ENCODE peak calls at places on chromosomes 4 and X, in five cellular contexts. G is HEK293T, K is NT2/D1, R is HepG2, B is GM12878. T is an unnamed sample.

GRCh38 chr4:121154103-121154515 is 10.0 kb downstream of the TNIP3 start:
- DNase-seq in B (peak), R (no peak), K (no peak), G (no peak), T (no peak)

GRCh38 chr4:137768881-137769280 is 236.6 kb upstream of the PCDH18 start:
- DNase-seq in K (no peak), G (no peak), B (no peak), R (no peak), T (no peak)

GRCh38 chr4:167509551-167509950 is 275.3 kb upstream of the SPOCK3 start:
- DNase-seq in G (no peak), B (no peak), K (no peak), R (no peak), T (no peak)

GRCh38 chr4:16439771-16440170 is 213.5 kb upstream of the TAPT1 start:
- DNase-seq in R (no peak), B (no peak), G (no peak), K (no peak), T (no peak)

GRCh38 chr4:105137460-105137859 is 9.2 kb upstream of the TET2 start:
- DNase-seq in G (no peak), K (no peak), R (no peak), B (no peak), T (no peak)

GRCh38 chr4:108276690-108277089 is 108.0 kb upstream of the LEF1 start:
- DNase-seq in B (no peak), K (no peak), G (no peak), R (no peak), T (no peak)

GRCh38 chr4:185204238-185204910 is 574 bp upstream of the CFAP97 start:
- DNase-seq in G (no peak), R (no peak), K (no peak), B (no peak), T (no peak)

GRCh38 chr4:27293831-27294230 is 433.2 kb downstream of the STIM2 start:
- DNase-seq in B (no peak), R (no peak), G (no peak), K (no peak), T (no peak)

GRCh38 chr4:67160409-67160808 is 384.9 kb downstream of the CENPC start:
- DNase-seq in R (no peak), K (no peak), G (no peak), B (no peak), T (no peak)

GRCh38 chrX:65813245-65813644 is 145.8 kb downstream of the MSN start:
- DNase-seq in G (no peak), R (no peak), B (no peak), K (no peak), T (no peak)

GRCh38 chrX:31070057-31070468 is 1.8 kb downstream of the FTHL17 start:
- DNase-seq in R (no peak), B (peak), G (no peak), K (no peak), T (no peak)

GRCh38 chr4:156294577-156294976 is 340.9 kb upstream of the CTSO start:
- DNase-seq in B (no peak), G (peak), K (no peak), R (peak), T (peak)

GRCh38 chrX:120111611-120112010 is 4.1 kb downstream of the RHOXF1 start:
- DNase-seq in B (no peak), K (no peak), R (no peak), G (no peak), T (no peak)

GRCh38 chrX:48945517-48946348 is 11.7 kb downstream of the OTUD5 start:
- DNase-seq in G (peak), K (no peak), R (peak), B (no peak), T (peak)

GRCh38 chr4:133938061-133938460 is 263.5 kb downstream of the PABPC4L start:
- DNase-seq in R (no peak), K (no peak), G (no peak), B (no peak), T (no peak)

GRCh38 chrX:129230850-129231512 is 292.3 kb downstream of the SMARCA1 start:
- DNase-seq in R (peak), K (no peak), B (no peak), G (no peak), T (no peak)

GRCh38 chr4:113328514-113328913 is 279.1 kb downstream of the ANK2 start:
- DNase-seq in K (peak), R (peak), G (peak), B (no peak), T (no peak)

GRCh38 chr4:102825261-102826071 is 1.9 kb downstream of the UBE2D3 start:
- DNase-seq in G (peak), K (no peak), R (peak), B (no peak), T (no peak)

GRCh38 chr4:54498661-54499111 is 159.1 kb upstream of the KIT start:
- DNase-seq in G (no peak), R (no peak), K (peak), B (no peak), T (no peak)

GRCh38 chr4:160353548-160353947 is 1250.7 kb downstream of the RAPGEF2 start:
- DNase-seq in K (no peak), R (no peak), B (no peak), G (no peak), T (no peak)

GRCh38 chr4:62204136-62204535 is 1004.0 kb downstream of the ADGRL3 start:
- DNase-seq in G (no peak), B (no peak), K (no peak), R (no peak), T (no peak)

GRCh38 chrX:140249122-140249521 is 255.7 kb downstream of the SOX3 start:
- DNase-seq in G (no peak), K (peak), B (no peak), R (no peak), T (no peak)

GRCh38 chrX:102712967-102713677 is 874 bp downstream of the GPRASP2 start:
- DNase-seq in B (no peak), K (no peak), G (peak), R (no peak), T (no peak)

GRCh38 chr4:157911662-157912061 is 261.2 kb downstream of the GASK1B start:
- DNase-seq in K (no peak), R (no peak), B (no peak), G (no peak), T (no peak)

GRCh38 chrX:73943900-73944581 is 359.9 kb upstream of the ZCCHC13 start:
- DNase-seq in B (peak), R (peak), K (peak), G (peak), T (peak)

GRCh38 chr4:38145741-38146140 is 185.5 kb downstream of the PTTG2 start:
- DNase-seq in R (no peak), B (no peak), K (no peak), G (no peak), T (no peak)

GRCh38 chrX:46381630-46382029 is 163.6 kb downstream of the ZNF674 start:
- DNase-seq in K (peak), B (peak), R (peak), G (peak), T (no peak)

GRCh38 chr4:110088670-110089069 is 109.7 kb downstream of the ELOVL6 start:
- DNase-seq in R (no peak), G (no peak), B (peak), K (no peak), T (no peak)

GRCh38 chr4:39353478-39354177 is 12.5 kb downstream of the RFC1 start:
- DNase-seq in K (no peak), B (peak), R (no peak), G (no peak), T (no peak)

GRCh38 chr4:99587803-99588202 is 13.2 kb downstream of the MTTP start:
- DNase-seq in B (no peak), R (no peak), K (no peak), G (no peak), T (no peak)

GRCh38 chrX:74636749-74637314 is 22.4 kb upstream of the RLIM start:
- DNase-seq in G (no peak), B (no peak), K (no peak), R (no peak), T (no peak)

GRCh38 chr4:183399166-183399565 is 45.3 kb upstream of the CDKN2AIP start:
- DNase-seq in R (no peak), G (no peak), K (no peak), B (no peak), T (no peak)

GRCh38 chrX:133461226-133461625 is 45.9 kb upstream of the GPC4 start:
- DNase-seq in R (no peak), K (no peak), G (no peak), B (no peak), T (no peak)

GRCh38 chrX:12946838-12947544 is 27.9 kb upstream of the TMSB4X start:
- DNase-seq in K (peak), R (peak), B (peak), G (peak), T (peak)

GRCh38 chr4:71540749-71541269 is 202.0 kb downstream of the SLC4A4 start:
- DNase-seq in B (no peak), G (peak), K (no peak), R (no peak), T (no peak)

GRCh38 chr4:33104190-33104773 is 2384.1 kb downstream of the PCDH7 start:
- DNase-seq in R (no peak), K (no peak), G (no peak), B (peak), T (no peak)

GRCh38 chr4:142274137-142274536 is 572.0 kb downstream of the INPP4B start:
- DNase-seq in K (no peak), R (no peak), B (no peak), G (no peak), T (no peak)

DNA sequence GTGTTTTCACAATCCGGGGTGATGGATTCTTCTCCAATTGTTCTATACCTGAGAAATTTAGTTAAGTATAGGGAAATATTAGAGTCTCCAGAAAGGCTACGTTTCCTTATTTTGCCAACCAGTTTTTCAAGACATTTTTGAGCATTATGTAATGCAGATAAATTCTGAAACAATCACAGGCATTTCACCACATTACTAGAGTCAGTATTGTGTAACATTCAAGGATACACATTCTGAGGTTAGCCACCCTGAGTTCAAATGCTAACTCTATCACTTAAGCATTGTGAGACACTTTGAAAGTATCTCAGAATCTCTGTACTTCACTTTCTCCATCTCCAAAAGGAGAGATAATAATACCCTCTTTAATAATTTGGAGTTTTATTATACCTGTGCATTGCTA is 10.6 kb downstream of the SULT1B1 start:
- DNase-seq in R (no peak), B (no peak), G (no peak), K (no peak), T (no peak)
- TF ChIP-seq SUZ12 in R (no peak), B (no peak), G (no peak), K (no peak), T (no peak)

DNA sequence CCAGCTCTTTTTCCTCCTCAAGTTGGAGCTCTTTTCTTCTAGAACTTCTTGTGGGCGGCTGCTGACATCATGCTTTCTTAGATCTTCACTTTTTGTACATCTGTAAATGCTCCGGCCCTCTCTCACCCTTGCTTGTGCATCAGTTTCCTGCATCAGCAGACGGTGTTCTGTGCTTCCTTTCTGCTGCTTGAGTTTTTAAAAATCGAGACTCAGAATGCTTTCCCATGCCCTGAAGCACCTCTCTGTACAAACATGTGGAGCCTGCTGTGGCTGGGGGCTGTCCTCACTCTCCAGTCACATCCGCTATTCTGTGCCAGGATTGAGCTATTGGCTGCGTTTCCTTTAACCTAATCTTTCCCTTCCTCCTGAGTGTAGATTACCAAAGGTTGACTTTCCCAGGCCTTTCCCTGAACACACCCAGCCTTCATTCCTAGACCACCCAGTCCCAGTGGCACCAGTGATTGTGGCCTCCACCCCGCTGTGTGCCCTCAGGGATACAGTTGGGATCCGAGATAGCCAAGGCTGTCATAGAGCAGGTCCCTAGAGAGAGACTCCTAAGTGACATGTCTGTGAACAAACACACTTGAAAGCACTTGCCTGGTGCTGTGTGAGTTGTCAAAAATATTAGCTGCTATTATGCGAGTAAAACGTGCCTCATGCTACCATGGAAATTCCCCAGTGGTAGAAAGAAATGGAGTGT is 41.9 kb downstream of the TNIP2 start:
- DNase-seq in G (no peak), R (no peak), K (no peak), B (no peak), T (no peak)
- TF ChIP-seq SUZ12 in G (no peak), R (no peak), K (no peak), B (no peak), T (no peak)

GRCh38 chrX:41956027-41956426 is 32.7 kb upstream of the CASK start:
- DNase-seq in K (no peak), G (no peak), R (no peak), B (no peak), T (no peak)

GRCh38 chrX:41946973-41947612 is 23.7 kb upstream of the CASK start:
- DNase-seq in R (no peak), G (no peak), B (no peak), K (no peak), T (no peak)

GRCh38 chrX:41946230-41946629 is 22.9 kb upstream of the CASK start:
- DNase-seq in K (no peak), B (no peak), R (no peak), G (no peak), T (no peak)

DNA sequence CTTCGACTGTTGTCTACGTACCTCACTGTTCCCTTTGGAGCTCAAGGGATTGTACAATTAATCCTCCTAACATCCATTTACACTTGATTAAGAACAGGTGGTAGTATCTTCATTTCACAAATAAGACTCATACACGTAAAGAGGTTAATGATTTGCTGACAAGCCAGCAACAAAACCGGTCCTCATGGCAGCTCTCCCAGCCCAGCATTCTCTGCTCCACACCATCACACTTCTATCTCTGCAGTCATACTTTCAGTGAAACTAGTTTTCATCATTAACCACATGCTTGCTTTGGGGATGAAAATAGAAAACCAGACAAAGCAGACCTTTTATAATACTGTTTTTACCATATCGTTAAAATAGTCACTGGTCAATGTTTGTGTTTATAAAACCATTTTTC is 28.7 kb upstream of the CASK start:
- DNase-seq in K (no peak), R (no peak), B (no peak), G (no peak), T (no peak)
- TF ChIP-seq SUZ12 in K (no peak), R (no peak), B (no peak), G (no peak), T (no peak)

DNA sequence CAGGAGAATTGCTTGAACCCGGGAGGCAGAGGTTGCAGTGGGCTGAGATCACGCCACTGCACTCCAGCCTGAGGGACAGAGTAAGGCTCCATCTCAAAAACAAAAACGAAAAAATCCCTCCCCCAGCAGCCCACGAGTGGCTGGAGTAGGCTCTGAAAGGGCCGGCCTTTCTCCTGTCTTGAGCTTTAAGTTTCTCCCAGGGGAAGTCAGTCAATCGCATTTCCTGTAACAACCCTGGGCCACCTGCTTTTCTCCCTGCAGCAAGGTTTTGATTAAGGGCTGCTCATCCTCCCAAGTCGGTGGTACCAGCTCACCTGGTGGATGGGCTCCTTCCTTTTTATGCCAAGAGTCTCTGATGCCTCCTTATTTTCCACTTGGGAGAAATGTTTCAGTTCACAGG is 2.0 kb upstream of the NYX start:
- DNase-seq in G (no peak), K (no peak), B (no peak), R (no peak), T (no peak)
- TF ChIP-seq SUZ12 in G (no peak), K (no peak), B (no peak), R (no peak), T (no peak)

DNA sequence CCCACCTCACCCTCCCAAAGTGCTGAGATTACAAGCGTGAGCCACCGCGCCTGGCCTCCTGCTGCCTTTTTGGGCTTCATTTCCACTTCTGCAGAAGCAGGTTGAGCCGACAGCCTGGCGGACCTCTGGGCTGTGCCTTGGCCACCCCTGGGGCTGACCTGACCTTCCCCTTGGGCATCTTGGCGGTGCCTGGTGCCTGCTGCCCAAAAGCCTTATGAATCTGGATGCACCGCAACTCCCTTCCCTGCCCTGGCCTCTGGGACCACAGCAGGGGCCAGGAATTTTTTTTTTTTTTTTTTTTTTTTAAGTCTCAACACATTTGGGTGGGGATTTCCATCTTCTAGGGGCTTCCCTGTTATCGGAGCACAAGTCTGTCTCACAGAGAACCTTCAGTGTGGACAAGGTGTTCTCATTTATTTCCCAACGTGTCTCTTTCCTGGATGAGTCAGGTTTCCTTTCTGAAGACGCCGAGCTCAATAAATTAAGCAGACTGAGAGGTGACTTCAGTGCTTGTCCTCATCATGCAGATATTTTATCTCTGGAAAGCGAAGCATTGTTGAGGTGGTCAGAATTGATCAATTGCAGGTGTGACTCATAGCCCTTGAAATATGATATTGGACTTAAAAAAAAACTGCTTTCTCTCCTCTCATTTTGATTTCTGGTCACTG is 79.7 kb downstream of the SHROOM2 start:
- DNase-seq in B (no peak), K (no peak), R (no peak), G (no peak), T (no peak)
- TF ChIP-seq SUZ12 in B (no peak), K (no peak), R (no peak), G (no peak), T (no peak)

DNA sequence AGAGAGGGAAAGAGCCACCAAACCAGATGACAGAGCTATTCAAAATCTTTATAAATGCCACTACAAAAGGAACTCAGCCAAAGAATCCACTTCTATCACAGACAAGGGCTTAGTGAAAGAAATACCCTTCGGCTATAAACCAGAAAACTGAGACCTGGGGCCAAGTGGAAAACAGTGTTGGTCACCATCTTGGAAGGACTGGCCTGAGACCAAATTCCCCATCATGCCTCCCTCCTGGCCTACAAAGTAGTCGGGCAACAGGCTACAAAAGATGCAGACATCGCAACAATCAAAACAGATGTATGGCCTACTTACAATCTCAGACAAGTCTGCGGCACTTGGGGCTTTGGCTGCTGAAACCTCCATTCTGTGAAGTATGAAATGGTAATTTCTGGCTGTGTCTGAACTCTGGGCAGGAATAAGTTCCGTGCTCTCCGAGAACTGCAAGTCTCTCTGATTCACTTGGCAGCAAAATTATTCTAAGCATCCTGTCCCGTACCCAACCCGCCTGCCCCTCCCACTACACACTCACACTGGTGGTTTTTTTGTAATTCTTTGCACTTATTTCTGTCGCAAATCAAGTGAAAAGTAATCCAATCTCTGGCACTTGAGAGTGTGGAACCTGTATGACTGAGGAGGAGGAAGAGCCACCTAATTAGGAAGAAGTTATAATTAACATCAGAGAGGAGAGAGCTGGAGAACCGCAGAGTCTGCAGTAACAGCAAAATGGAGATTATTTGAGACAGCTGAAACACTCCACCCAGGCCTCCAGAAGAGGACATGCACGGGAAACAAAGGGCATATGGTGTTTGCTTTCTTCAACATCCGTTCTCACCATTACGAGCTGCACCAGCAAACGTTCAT is 87.8 kb downstream of the SH3KBP1 start:
- DNase-seq in K (no peak), R (no peak), G (no peak), B (no peak), T (no peak)
- TF ChIP-seq SUZ12 in K (no peak), R (no peak), G (no peak), B (no peak), T (no peak)

GRCh38 chr4:41681054-41681453 is 67.5 kb downstream of the PHOX2B start:
- DNase-seq in R (no peak), G (no peak), K (no peak), B (no peak), T (no peak)

GRCh38 chr4:41679991-41680390 is 68.5 kb downstream of the PHOX2B start:
- DNase-seq in B (no peak), R (no peak), K (no peak), G (no peak), T (no peak)

GRCh38 chr4:41678951-41679350 is 69.6 kb downstream of the PHOX2B start:
- DNase-seq in G (no peak), R (no peak), K (no peak), B (no peak), T (no peak)

GRCh38 chr4:41683321-41683720 is 65.2 kb downstream of the PHOX2B start:
- DNase-seq in R (no peak), G (no peak), K (no peak), B (no peak), T (no peak)

GRCh38 chr4:41678086-41678485 is 70.4 kb downstream of the PHOX2B start:
- DNase-seq in G (no peak), B (no peak), R (no peak), K (no peak), T (no peak)
- TF ChIP-seq SUZ12 in G (no peak), B (no peak), R (no peak), K (no peak), T (no peak)

T was measured in H1.